ENCODE peak calls at places on chromosome 17, in nine cellular contexts. J is GM13976, A is B cell, I is fibroblast of the aortic adventitia, Z is endothelial cell, E is uterus, U is tibial nerve, S is fibroblast of pulmonary artery, G is RWPE1. K is an unnamed sample.
A peak's percentile ranks its signal among the peaks of the same experiment; 100 is the strongest.

GRCh38 chr17:45579529-45580495 is 89.3 kb upstream of the PLEKHM1 start:
- DNase-seq in J (no peak), A (no peak), I (no peak), Z (no peak), E (no peak), U (no peak), S (no peak), G (no peak), K (no peak)

GRCh38 chr17:73340093-73340596 is 28.3 kb upstream of the CDC42EP4 start:
- DNase-seq in J (no peak), A (no peak), I (peak; percentile 94), Z (no peak), E (peak; percentile 86), U (no peak), S (peak; percentile 95), G (peak; percentile 98), K (no peak)

GRCh38 chr17:7112527-7113108 is 2.0 kb downstream of the ASGR2 start:
- DNase-seq in J (no peak), A (no peak), I (no peak), Z (no peak), E (no peak), U (no peak), S (no peak), G (no peak), K (no peak)

GRCh38 chr17:14755002-14755401 is 454.1 kb downstream of the HS3ST3B1 start:
- DNase-seq in J (no peak), A (no peak), I (no peak), Z (no peak), E (no peak), U (no peak), S (no peak), G (no peak), K (no peak)

GRCh38 chr17:74210191-74211140 is 2.9 kb upstream of the TTYH2 start:
- DNase-seq in J (peak; percentile 83), A (peak; percentile 78), I (peak; percentile 65), Z (peak; percentile 75), E (peak; percentile 62), U (peak; percentile 71), S (peak; percentile 70), G (peak; percentile 91), K (peak; percentile 81)

GRCh38 chr17:70217571-70217970 is 48.2 kb downstream of the KCNJ2 start:
- DNase-seq in J (no peak), A (no peak), I (no peak), Z (no peak), E (no peak), U (no peak), S (no peak), G (no peak), K (no peak)

GRCh38 chr17:73430848-73431247 is 119.0 kb upstream of the CDC42EP4 start:
- DNase-seq in J (no peak), A (no peak), I (peak; percentile 2), Z (no peak), E (no peak), U (no peak), S (peak; percentile 29), G (no peak), K (no peak)

GRCh38 chr17:81804559-81805399 is 829 bp downstream of the GCGR start:
- DNase-seq in J (no peak), A (no peak), I (no peak), Z (no peak), E (no peak), U (no peak), S (no peak), G (no peak), K (no peak)

GRCh38 chr17:74524751-74525725 is 6.2 kb downstream of the CD300LB start:
- DNase-seq in J (no peak), A (no peak), I (no peak), Z (no peak), E (no peak), U (no peak), S (no peak), G (no peak), K (no peak)

GRCh38 chr17:17724307-17724921 is 43.2 kb downstream of the RAI1 start:
- DNase-seq in J (peak; percentile 89), A (no peak), I (peak; percentile 58), Z (peak; percentile 76), E (no peak), U (no peak), S (peak; percentile 71), G (no peak), K (peak; percentile 81)

GRCh38 chr17:38674013-38674748 is 576 bp downstream of the EPOP start:
- DNase-seq in J (no peak), A (no peak), I (no peak), Z (no peak), E (no peak), U (no peak), S (no peak), G (no peak), K (no peak)

GRCh38 chr17:15955793-15956541 is 11.0 kb downstream of the ADORA2B start:
- DNase-seq in J (no peak), A (no peak), I (no peak), Z (no peak), E (no peak), U (no peak), S (no peak), G (no peak), K (no peak)

GRCh38 chr17:41537614-41537954 is 9.5 kb upstream of the KRT19 start:
- DNase-seq in J (no peak), A (no peak), I (no peak), Z (no peak), E (no peak), U (no peak), S (no peak), G (no peak), K (no peak)

GRCh38 chr17:42050360-42051012 is at the start of gene C17orf113:
- DNase-seq in J (peak; percentile 87), A (peak; percentile 49), I (no peak), Z (peak; percentile 58), E (peak; percentile 34), U (peak; percentile 20), S (peak; percentile 22), G (peak; percentile 55), K (peak; percentile 85)

GRCh38 chr17:8057691-8058114 is 18.8 kb downstream of the ALOX15B start:
- DNase-seq in J (peak; percentile 79), A (peak; percentile 63), I (peak; percentile 84), Z (peak; percentile 52), E (peak; percentile 44), U (peak; percentile 81), S (peak; percentile 89), G (peak; percentile 82), K (peak; percentile 79)

GRCh38 chr17:82897514-82898249 is 57.9 kb upstream of the ZNF750 start:
- DNase-seq in J (no peak), A (no peak), I (no peak), Z (no peak), E (no peak), U (no peak), S (no peak), G (no peak), K (no peak)
- TF ChIP-seq CTCF in J (no peak), A (no peak), I (no peak), Z (no peak), E (no peak), U (no peak), S (no peak), G (no peak), K (no peak)

GRCh38 chr17:64051153-64051552 is 30.7 kb upstream of the ICAM2 start:
- DNase-seq in J (no peak), A (no peak), I (no peak), Z (no peak), E (no peak), U (no peak), S (no peak), G (no peak), K (no peak)

GRCh38 chr17:64056269-64057005 is 36.0 kb upstream of the ICAM2 start:
- DNase-seq in J (peak; percentile 82), A (peak; percentile 42), I (no peak), Z (no peak), E (no peak), U (no peak), S (no peak), G (no peak), K (peak; percentile 84)

GRCh38 chr17:64055183-64056142 is 35.0 kb upstream of the ICAM2 start:
- DNase-seq in J (no peak), A (no peak), I (no peak), Z (no peak), E (no peak), U (no peak), S (no peak), G (no peak), K (no peak)

GRCh38 chr17:64054304-64054703 is 33.9 kb upstream of the ICAM2 start:
- DNase-seq in J (no peak), A (no peak), I (no peak), Z (no peak), E (no peak), U (no peak), S (no peak), G (no peak), K (no peak)

GRCh38 chr17:64053101-64053500 is 32.7 kb upstream of the ICAM2 start:
- DNase-seq in J (no peak), A (no peak), I (no peak), Z (no peak), E (no peak), U (no peak), S (no peak), G (no peak), K (no peak)
- TF ChIP-seq CTCF in J (no peak), A (no peak), I (no peak), Z (no peak), E (no peak), U (no peak), S (no peak), G (no peak), K (no peak)

DNA sequence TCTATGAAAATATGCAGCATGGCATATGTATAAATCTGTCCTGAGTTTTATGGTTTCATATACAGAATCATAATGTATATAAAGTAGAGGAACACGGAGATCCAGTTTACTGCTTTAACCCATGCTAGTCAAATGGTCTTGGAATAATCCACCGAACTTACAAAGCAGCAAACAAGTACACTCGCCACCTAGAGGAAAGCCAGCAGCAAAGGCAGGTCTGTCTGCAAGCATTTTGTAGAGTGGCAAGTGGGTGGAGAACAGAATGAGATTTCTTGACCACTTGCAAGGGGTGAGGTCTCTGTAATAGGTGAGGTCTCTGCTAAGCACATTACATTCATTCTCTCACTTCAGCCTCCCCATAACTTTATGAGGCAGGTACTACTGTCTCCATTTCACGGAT is 308.3 kb downstream of the CA10 start:
- DNase-seq in J (no peak), A (no peak), I (no peak), Z (no peak), E (no peak), U (no peak), S (no peak), G (no peak), K (no peak)
- TF ChIP-seq CTCF in J (no peak), A (no peak), I (no peak), Z (no peak), E (no peak), U (no peak), S (no peak), G (no peak), K (no peak)

GRCh38 chr17:9769036-9769695 is 22.2 kb downstream of the DHRS7C start:
- DNase-seq in J (no peak), A (no peak), I (no peak), Z (no peak), E (no peak), U (no peak), S (no peak), G (no peak), K (no peak)
- TF ChIP-seq CTCF in J (no peak), A (no peak), I (no peak), Z (no peak), E (no peak), U (no peak), S (no peak), G (no peak), K (peak; percentile 17)

K was measured in GM10248.